ENCODE peak calls at places on chromosomes 1 and 21, in seven cellular contexts. F, Y, E, W, J, R and G are unnamed samples. For H3K9me3, the result is how much of the 10 kb centered on the place peaks cover.

GRCh38 chr1:55275976-55276375 is 60.8 kb upstream of the USP24 start:
- DNase-seq in E (peak), R (no peak), F (no peak), W (no peak), J (no peak), Y (no peak), G (no peak)

GRCh38 chr1:234543442-234544093 is 64.6 kb upstream of the TARBP1 start:
- DNase-seq in R (no peak), Y (no peak), W (no peak), F (no peak), E (peak), J (no peak), G (no peak)

GRCh38 chr1:23215751-23216449 is 1.4 kb downstream of the HTR1D start:
- DNase-seq in Y (no peak), F (no peak), W (no peak), E (no peak), R (no peak), J (no peak), G (no peak)

GRCh38 chr1:93080424-93080823 is 1.3 kb downstream of the MTF2 start:
- DNase-seq in F (peak), E (peak), Y (no peak), R (no peak), J (no peak), W (no peak), G (peak)

GRCh38 chr1:107976431-107977215 is 11.6 kb upstream of the VAV3 start:
- DNase-seq in F (no peak), R (no peak), J (no peak), Y (no peak), W (no peak), E (no peak), G (no peak)

GRCh38 chr1:31934706-31935629 is 3.2 kb downstream of the PTP4A2 start:
- DNase-seq in J (no peak), W (no peak), F (peak), R (peak), E (no peak), Y (no peak), G (no peak)

GRCh38 chr1:38693031-38693430 is 166.5 kb downstream of the RRAGC start:
- DNase-seq in W (no peak), E (no peak), J (no peak), R (no peak), Y (no peak), F (no peak), G (no peak)

GRCh38 chr1:2609271-2610035 is 22.9 kb downstream of the PRXL2B start:
- DNase-seq in R (peak), E (no peak), W (no peak), Y (no peak), F (no peak), J (peak), G (no peak)

GRCh38 chr1:26015358-26015757 is 6.2 kb upstream of the EXTL1 start:
- DNase-seq in J (peak), E (no peak), W (no peak), F (peak), R (peak), Y (peak), G (no peak)

GRCh38 chr1:43366179-43366578 is 1.6 kb downstream of the ELOVL1 start:
- DNase-seq in W (peak), Y (no peak), E (peak), J (peak), R (peak), F (no peak), G (no peak)

GRCh38 chr1:51519857-51520699 is 1.0 kb upstream of the EPS15 start:
- DNase-seq in J (no peak), Y (no peak), W (no peak), E (peak), R (no peak), F (peak), G (no peak)

GRCh38 chr1:31796707-31797106 is 19.1 kb downstream of the SPOCD1 start:
- DNase-seq in J (no peak), F (peak), W (no peak), E (no peak), Y (no peak), R (no peak), G (no peak)

GRCh38 chr1:1232224-1232800 is at the start of gene B3GALT6:
- DNase-seq in J (no peak), Y (no peak), F (no peak), E (no peak), R (no peak), W (no peak), G (no peak)

GRCh38 chr1:79945391-79945790 is 938.9 kb upstream of the ADGRL4 start:
- DNase-seq in F (no peak), Y (no peak), J (no peak), R (no peak), W (no peak), E (no peak), G (no peak)

GRCh38 chr1:167229719-167230385 is 9.2 kb downstream of the POU2F1 start:
- DNase-seq in E (no peak), W (no peak), Y (no peak), F (no peak), R (no peak), J (no peak), G (no peak)

GRCh38 chr1:38127432-38127831 is 80.8 kb upstream of the POU3F1 start:
- DNase-seq in W (no peak), R (no peak), F (peak), E (no peak), J (no peak), Y (no peak), G (no peak)

GRCh38 chr1:10617318-10617717 is 142.6 kb downstream of the PEX14 start:
- DNase-seq in W (no peak), R (peak), F (no peak), E (no peak), J (peak), Y (no peak), G (no peak)

GRCh38 chr1:99648107-99648506 is 2.2 kb downstream of the PALMD start:
- DNase-seq in F (no peak), Y (no peak), J (no peak), E (peak), W (no peak), R (no peak), G (no peak)

GRCh38 chr1:96945509-96946084 is 224.0 kb downstream of the PTBP2 start:
- DNase-seq in W (no peak), R (no peak), J (no peak), Y (no peak), E (no peak), F (peak), G (no peak)

GRCh38 chr1:111372336-111372965 is 55.1 kb downstream of the OVGP1 start:
- DNase-seq in E (no peak), Y (no peak), R (peak), W (no peak), F (no peak), J (no peak), G (no peak)

GRCh38 chr1:186869829-186870228 is 41.1 kb downstream of the PLA2G4A start:
- DNase-seq in W (no peak), J (no peak), R (no peak), E (no peak), Y (no peak), F (no peak), G (no peak)

GRCh38 chr1:1120096-1120495 is 4.2 kb upstream of the C1orf159 start:
- DNase-seq in R (no peak), W (no peak), Y (no peak), E (no peak), J (peak), F (no peak), G (no peak)

GRCh38 chr1:60848583-60849188 is 233.7 kb upstream of the NFIA start:
- DNase-seq in F (peak), R (no peak), Y (no peak), E (no peak), W (no peak), J (no peak), G (no peak)

GRCh38 chr1:93707956-93708355 is 26.3 kb upstream of the BCAR3 start:
- DNase-seq in J (no peak), Y (no peak), W (no peak), F (no peak), E (no peak), R (no peak), G (no peak)

GRCh38 chr1:212323065-212323464 is 37.9 kb downstream of the PPP2R5A start:
- DNase-seq in Y (no peak), J (no peak), W (no peak), F (no peak), R (no peak), E (no peak), G (no peak)

GRCh38 chr1:185041742-185042141 is 3.6 kb upstream of the RNF2 start:
- DNase-seq in R (no peak), W (no peak), J (no peak), E (no peak), F (no peak), Y (no peak), G (no peak)

GRCh38 chr1:185044387-185044786 is 971 bp upstream of the RNF2 start:
- DNase-seq in E (no peak), Y (no peak), J (no peak), R (no peak), W (no peak), F (no peak), G (no peak)

GRCh38 chr1:185045793-185046441 is 559 bp downstream of the RNF2 start:
- DNase-seq in E (peak), R (peak), J (no peak), Y (no peak), W (peak), F (peak), G (peak)

GRCh38 chr1:185046639-185047038 is 1.3 kb downstream of the RNF2 start:
- DNase-seq in F (no peak), W (no peak), R (no peak), J (no peak), Y (no peak), E (no peak), G (no peak)

DNA sequence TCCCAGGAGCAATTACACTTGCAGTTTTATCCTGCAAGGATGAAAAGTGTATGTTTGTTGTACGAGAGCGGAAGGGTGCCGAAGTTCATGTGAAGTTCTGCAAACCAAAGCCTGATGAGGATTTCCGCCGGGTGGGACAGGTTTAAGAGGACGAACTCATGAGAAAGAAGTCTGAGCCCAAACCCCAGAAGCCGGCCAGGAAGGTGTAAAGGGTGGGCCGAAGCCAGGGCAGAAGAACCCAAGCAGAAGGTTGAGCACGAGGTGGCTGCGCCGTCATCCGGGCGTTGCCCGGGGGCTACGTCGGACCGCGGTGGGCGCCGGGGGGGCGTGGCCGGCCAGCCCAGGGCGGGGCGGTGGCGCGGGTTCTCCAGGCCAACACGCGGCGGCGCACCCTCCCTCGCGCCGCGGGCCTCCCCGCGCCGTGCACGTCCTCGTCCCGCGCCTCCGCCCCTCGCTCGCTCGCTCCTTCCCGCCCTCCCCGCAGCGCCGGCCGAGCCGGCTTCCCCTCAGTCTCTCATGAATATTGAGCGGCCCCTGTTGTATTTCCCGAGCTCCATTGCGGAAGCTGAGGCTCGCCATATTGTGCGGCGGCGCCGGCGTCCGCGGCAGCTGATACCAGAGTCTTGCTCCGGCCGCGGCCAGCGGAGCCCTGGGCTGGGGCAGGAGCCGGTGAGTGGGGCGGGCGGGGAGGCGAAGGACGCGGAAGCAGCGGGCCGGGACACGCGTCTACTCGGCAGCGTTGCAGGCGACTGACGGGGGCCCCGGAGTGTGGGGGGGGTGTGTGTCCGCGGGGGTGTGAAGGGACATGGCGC is at the start of gene RNF2:
- DNase-seq in W (peak), J (peak), F (peak), R (peak), E (peak), Y (peak), G (peak)
- H3K27ac ChIP-seq in W (peak), J (peak), F (peak), R (peak), E (peak), Y (peak), G (peak)

GRCh38 chr1:40395211-40396175 is 22.0 kb downstream of the SMAP2 start:
- DNase-seq in E (no peak), W (no peak), J (no peak), F (no peak), Y (no peak), R (no peak), G (no peak)

GRCh38 chr1:40394456-40395172 is 21.1 kb downstream of the SMAP2 start:
- DNase-seq in F (no peak), R (no peak), J (no peak), Y (no peak), E (no peak), W (no peak), G (peak)

GRCh38 chr1:40399984-40400704 is 26.6 kb downstream of the SMAP2 start:
- DNase-seq in W (no peak), E (peak), R (no peak), F (no peak), J (no peak), Y (no peak), G (no peak)

GRCh38 chr1:40396420-40396819 is 22.9 kb downstream of the SMAP2 start:
- DNase-seq in W (no peak), E (no peak), R (no peak), Y (no peak), F (no peak), J (no peak), G (no peak)

DNA sequence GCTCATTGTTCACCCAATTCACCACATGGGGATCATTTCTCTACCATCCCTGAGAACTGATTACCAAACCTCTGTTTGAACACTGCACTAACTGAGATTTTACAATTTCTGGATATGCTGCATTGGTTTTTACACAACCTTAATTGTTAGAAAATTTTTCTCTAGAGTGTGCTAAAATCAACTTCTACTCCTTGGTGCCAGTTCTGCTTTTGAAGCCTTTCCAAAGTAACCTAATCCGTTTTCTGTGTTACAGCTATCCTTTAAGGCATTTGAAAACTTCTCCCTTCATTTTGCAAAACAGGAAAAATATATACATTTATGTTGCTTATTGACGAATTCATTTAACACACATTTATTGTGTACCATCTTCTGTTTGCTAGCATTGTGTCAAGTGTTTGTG is 23.7 kb downstream of the SMAP2 start:
- DNase-seq in W (no peak), E (no peak), R (no peak), F (no peak), J (no peak), Y (no peak), G (no peak)
- H3K4me3 ChIP-seq in W (no peak), E (no peak), R (no peak), F (no peak), J (no peak), Y (no peak), G (no peak)

GRCh38 chr1:77718181-77718580 is 35.7 kb upstream of the ZZZ3 start:
- DNase-seq in F (no peak), Y (no peak), R (no peak), W (no peak), E (no peak), J (no peak), G (no peak)
- H3K9me3 ChIP-seq in F (under half), Y (under half), R (under half), W (under half), E (under half), J (under half), G (under half)

GRCh38 chr1:109619655-109620395 is at the start of gene AMPD2:
- DNase-seq in Y (peak), R (peak), J (peak), F (peak), W (peak), E (peak), G (peak)
- H3K27ac ChIP-seq in Y (peak), R (peak), J (peak), F (peak), W (peak), E (peak), G (peak)

GRCh38 chr1:225911207-225912130 is 12.6 kb downstream of the PYCR2 start:
- DNase-seq in J (peak), E (peak), R (peak), F (peak), W (peak), Y (peak), G (peak)
- H3K4me3 ChIP-seq in J (no peak), E (no peak), R (peak), F (no peak), W (no peak), Y (no peak), G (no peak)

DNA sequence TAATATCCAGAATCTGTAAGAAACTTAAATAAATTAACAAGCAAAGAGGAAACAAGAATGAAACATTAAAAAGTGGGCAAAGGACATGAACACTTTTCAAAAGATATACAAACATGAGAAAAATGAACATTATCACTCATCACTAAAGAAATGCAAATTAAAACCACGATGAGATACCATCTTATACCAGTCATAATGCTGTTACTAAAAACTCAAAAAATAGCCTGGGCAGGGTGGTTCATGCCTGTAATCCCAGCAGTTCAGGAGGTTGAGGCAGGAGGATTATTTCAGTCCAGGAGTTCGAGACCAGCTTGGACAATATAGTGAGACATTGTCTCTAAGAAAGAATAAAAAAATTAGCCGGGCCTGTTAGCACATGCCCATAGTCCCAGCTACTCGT is 6.1 kb downstream of the ZNF124 start:
- DNase-seq in E (no peak), R (no peak), Y (no peak), J (no peak), F (no peak), W (no peak), G (no peak)
- H3K9me3 ChIP-seq in E (under half), R (under half), Y (under half), J (half or more), F (under half), W (under half), G (under half)

GRCh38 chr21:31893841-31894240 is 21.0 kb downstream of the HUNK start:
- DNase-seq in Y (no peak), R (no peak), W (no peak), F (no peak), J (no peak), E (no peak), G (no peak)
- H3K27ac ChIP-seq in Y (no peak), R (no peak), W (no peak), F (no peak), J (no peak), E (no peak), G (no peak)

GRCh38 chr1:180412583-180412982 is 89.8 kb downstream of the ACBD6 start:
- DNase-seq in R (no peak), J (no peak), E (no peak), Y (no peak), F (no peak), W (no peak), G (no peak)
- H3K4me3 ChIP-seq in R (no peak), J (no peak), E (no peak), Y (no peak), F (no peak), W (no peak), G (no peak)

DNA sequence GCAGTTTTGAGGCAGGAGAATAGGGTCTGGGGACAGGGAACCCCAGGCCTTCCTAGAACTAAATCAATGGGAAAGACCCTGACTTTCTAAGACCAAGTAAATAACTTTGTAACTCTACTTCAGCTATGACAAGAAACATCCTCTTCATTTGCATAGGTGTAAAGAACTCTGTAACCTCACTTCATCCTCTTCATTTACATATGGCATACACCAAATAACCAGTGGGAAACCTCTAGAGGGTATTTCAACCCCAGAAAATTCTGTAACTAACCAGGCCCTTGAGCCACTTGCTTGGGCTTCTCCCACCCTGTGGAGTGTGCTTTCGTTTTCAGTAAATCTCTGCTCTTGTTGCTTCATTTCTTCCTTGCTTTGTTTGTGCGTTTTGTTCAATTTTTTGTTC is 495.6 kb downstream of the SIPA1L2 start:
- DNase-seq in W (no peak), Y (no peak), J (no peak), E (no peak), R (no peak), F (no peak), G (no peak)
- H3K9me3 ChIP-seq in W (under half), Y (under half), J (under half), E (under half), R (under half), F (under half), G (under half)

GRCh38 chr1:180158149-180159147 is 3.8 kb downstream of the QSOX1 start:
- DNase-seq in W (no peak), J (no peak), E (no peak), Y (no peak), F (no peak), R (no peak), G (no peak)
- H3K27ac ChIP-seq in W (peak), J (no peak), E (no peak), Y (no peak), F (no peak), R (no peak), G (no peak)